ENCODE peak calls at places on chromosomes 4 and X, in nine cellular contexts. N, Z, F, T, C, V, P, I and B are unnamed samples.

GRCh38 chrX:29903365-29903764 is 312.0 kb upstream of the MAGEB2 start:
- DNase-seq in N (no peak), I (no peak), Z (no peak), F (peak), P (no peak), V (no peak), T (no peak), C (no peak), B (peak)

GRCh38 chr4:178955614-178956013 is 1513.4 kb upstream of the AGA start:
- DNase-seq in Z (no peak), P (no peak), I (no peak), N (no peak), F (no peak), V (no peak), C (no peak), T (no peak), B (no peak)

GRCh38 chr4:177246636-177247584 is 62.8 kb upstream of the NEIL3 start:
- DNase-seq in C (no peak), N (no peak), T (no peak), Z (no peak), V (no peak), F (peak), P (no peak), I (no peak), B (peak)

GRCh38 chr4:153438916-153439756 is 27.0 kb upstream of the TMEM131L start:
- DNase-seq in C (peak), Z (no peak), V (no peak), P (no peak), N (no peak), F (no peak), I (no peak), T (no peak), B (no peak)

GRCh38 chr4:10917475-10918103 is 233.0 kb upstream of the CLNK start:
- DNase-seq in I (no peak), F (no peak), V (peak), N (no peak), T (no peak), P (no peak), C (no peak), Z (no peak), B (peak)

GRCh38 chrX:110036162-110037033 is 33.5 kb downstream of the TMEM164 start:
- DNase-seq in T (peak), F (no peak), I (no peak), Z (no peak), N (no peak), V (no peak), P (peak), C (no peak), B (no peak)

GRCh38 chrX:8341814-8342590 is 122.6 kb upstream of the VCX3B start:
- DNase-seq in I (no peak), V (no peak), T (no peak), F (no peak), P (no peak), C (no peak), N (no peak), Z (no peak), B (peak)

GRCh38 chr4:110629214-110629754 is 6.4 kb upstream of the PITX2 start:
- DNase-seq in I (no peak), P (no peak), N (no peak), F (no peak), T (no peak), Z (no peak), V (no peak), C (no peak), B (no peak)

GRCh38 chr4:172962564-172963353 is 205.9 kb upstream of the GALNT7 start:
- DNase-seq in I (no peak), N (peak), T (no peak), F (peak), V (peak), C (no peak), Z (no peak), P (no peak), B (peak)

GRCh38 chr4:9904976-9905587 is 116.2 kb downstream of the SLC2A9 start:
- DNase-seq in F (peak), N (no peak), C (no peak), T (no peak), V (no peak), Z (no peak), P (no peak), I (no peak), B (no peak)

GRCh38 chr4:156193116-156193515 is 239.4 kb upstream of the CTSO start:
- DNase-seq in Z (no peak), P (no peak), I (no peak), C (no peak), V (no peak), N (no peak), T (no peak), F (peak), B (peak)

GRCh38 chr4:122633211-122633610 is 12.3 kb upstream of the IL21 start:
- DNase-seq in P (no peak), I (no peak), F (no peak), V (no peak), C (no peak), N (no peak), T (no peak), Z (no peak), B (no peak)

GRCh38 chr4:59655996-59656395 is 1544.1 kb upstream of the ADGRL3 start:
- DNase-seq in C (no peak), F (no peak), N (no peak), V (no peak), I (no peak), P (no peak), Z (no peak), T (no peak), B (no peak)

GRCh38 chr4:120088507-120088906 is 21.9 kb upstream of the MAD2L1 start:
- DNase-seq in V (no peak), F (no peak), C (no peak), T (no peak), I (no peak), Z (no peak), P (no peak), N (no peak), B (no peak)

GRCh38 chrX:86806786-86807185 is 658.5 kb downstream of the DACH2 start:
- DNase-seq in C (no peak), I (no peak), Z (no peak), N (no peak), F (peak), T (peak), P (peak), V (no peak), B (no peak)

GRCh38 chr4:161791796-161792556 is 371.8 kb downstream of the FSTL5 start:
- DNase-seq in I (no peak), N (no peak), F (no peak), C (no peak), P (no peak), Z (no peak), V (no peak), T (no peak), B (no peak)

GRCh38 chr4:72896515-72896914 is 173.0 kb downstream of the COX18 start:
- DNase-seq in C (no peak), I (no peak), V (no peak), N (no peak), P (no peak), Z (no peak), F (peak), T (peak), B (peak)

GRCh38 chr4:128560754-128561495 is 248.6 kb upstream of the JADE1 start:
- DNase-seq in I (no peak), V (no peak), T (peak), N (no peak), Z (no peak), F (peak), C (no peak), P (peak), B (no peak)

GRCh38 chr4:88244821-88245579 is 39.4 kb downstream of the PPM1K start:
- DNase-seq in C (peak), T (no peak), Z (peak), P (no peak), V (no peak), I (no peak), N (peak), F (no peak), B (no peak)

GRCh38 chrX:40960041-40960440 is 125.2 kb upstream of the USP9X start:
- DNase-seq in Z (no peak), P (no peak), V (no peak), N (no peak), T (no peak), F (peak), C (no peak), I (no peak), B (no peak)

GRCh38 chr4:40401646-40402045 is 66.5 kb downstream of the CHRNA9 start:
- DNase-seq in V (no peak), Z (no peak), N (no peak), I (no peak), F (peak), P (no peak), T (no peak), C (no peak), B (no peak)

GRCh38 chr4:79445371-79445781 is 37.3 kb upstream of the GK2 start:
- DNase-seq in P (no peak), T (no peak), N (no peak), V (no peak), C (no peak), Z (no peak), I (no peak), F (no peak), B (peak)

GRCh38 chr4:110636677-110637407 is 14.0 kb upstream of the PITX2 start:
- DNase-seq in I (peak), T (no peak), P (peak), N (peak), F (peak), V (no peak), Z (no peak), C (no peak), B (no peak)

GRCh38 chr4:147578611-147579010 is 38.6 kb upstream of the TMEM184C start:
- DNase-seq in C (no peak), P (no peak), F (no peak), N (no peak), V (no peak), Z (no peak), I (no peak), T (no peak), B (no peak)

GRCh38 chr4:1405636-1406415 is 416 bp downstream of the NKX1-1 start:
- DNase-seq in T (no peak), V (no peak), Z (no peak), I (no peak), F (no peak), N (no peak), P (no peak), C (no peak), B (no peak)

GRCh38 chr4:173642509-173642908 is 112.5 kb upstream of the HAND2 start:
- DNase-seq in Z (no peak), I (no peak), T (no peak), V (no peak), P (no peak), F (no peak), N (no peak), C (no peak), B (no peak)

GRCh38 chrX:77771601-77772000 is 14.4 kb downstream of the ATRX start:
- DNase-seq in Z (no peak), C (no peak), T (no peak), N (no peak), F (no peak), V (no peak), I (no peak), P (no peak), B (no peak)

GRCh38 chr4:15893967-15894366 is 44.6 kb downstream of the FGFBP1 start:
- DNase-seq in N (no peak), F (peak), P (no peak), Z (no peak), C (no peak), T (no peak), V (no peak), I (peak), B (peak)

GRCh38 chr4:79585834-79586233 is 177.8 kb upstream of the GK2 start:
- DNase-seq in C (no peak), F (no peak), P (no peak), I (no peak), T (no peak), Z (no peak), N (no peak), V (no peak), B (no peak)

GRCh38 chr4:113783289-113783688 is 21.8 kb upstream of the CAMK2D start:
- DNase-seq in C (no peak), T (no peak), V (no peak), Z (no peak), I (no peak), P (no peak), N (no peak), F (no peak), B (no peak)
- H3K4me3 ChIP-seq in C (no peak), T (no peak), V (no peak), Z (no peak), I (no peak), P (no peak), N (no peak), F (no peak), B (no peak)

DNA sequence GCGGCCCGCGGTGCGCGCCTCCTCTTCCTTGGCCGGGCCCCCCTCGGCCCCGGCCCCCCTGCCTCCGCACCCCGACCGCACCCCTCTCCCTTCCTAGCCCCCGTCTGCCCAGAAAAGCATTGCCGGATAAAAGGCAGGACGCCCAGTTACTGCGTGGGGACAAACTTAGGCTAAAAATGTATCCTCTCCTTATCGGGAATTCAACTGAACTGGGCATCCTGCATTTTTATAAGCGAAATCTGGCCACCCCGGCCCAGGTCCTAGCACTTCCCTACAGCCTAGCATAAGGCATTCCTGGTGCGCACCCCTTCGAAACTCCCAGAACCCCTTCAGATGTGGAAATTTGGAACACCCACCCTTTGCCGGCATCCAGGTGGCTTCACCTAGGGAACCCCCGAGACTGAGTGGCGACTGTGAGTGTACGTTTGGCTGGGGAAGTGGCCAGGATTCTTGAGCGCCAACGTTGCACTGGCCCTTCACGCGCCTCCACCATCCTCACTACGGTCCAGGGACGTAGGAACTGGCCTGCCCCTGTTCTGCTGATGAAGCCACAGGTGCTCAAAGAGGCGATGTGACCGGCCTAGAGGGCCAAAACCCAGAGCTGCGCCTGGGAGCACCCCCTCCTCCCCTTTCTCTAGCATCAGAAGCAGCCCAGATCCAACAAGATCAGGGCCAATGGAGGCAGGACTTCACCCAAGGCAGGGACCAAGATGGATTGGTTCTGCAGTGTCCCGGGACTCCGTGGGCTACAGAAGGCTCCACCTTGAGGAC is 5.7 kb upstream of the RNF4 start:
- DNase-seq in T (no peak), V (no peak), I (no peak), N (no peak), P (no peak), Z (no peak), C (no peak), F (no peak), B (no peak)
- H3K4me3 ChIP-seq in T (peak), V (no peak), I (peak), N (peak), P (peak), Z (no peak), C (peak), F (no peak), B (peak)

DNA sequence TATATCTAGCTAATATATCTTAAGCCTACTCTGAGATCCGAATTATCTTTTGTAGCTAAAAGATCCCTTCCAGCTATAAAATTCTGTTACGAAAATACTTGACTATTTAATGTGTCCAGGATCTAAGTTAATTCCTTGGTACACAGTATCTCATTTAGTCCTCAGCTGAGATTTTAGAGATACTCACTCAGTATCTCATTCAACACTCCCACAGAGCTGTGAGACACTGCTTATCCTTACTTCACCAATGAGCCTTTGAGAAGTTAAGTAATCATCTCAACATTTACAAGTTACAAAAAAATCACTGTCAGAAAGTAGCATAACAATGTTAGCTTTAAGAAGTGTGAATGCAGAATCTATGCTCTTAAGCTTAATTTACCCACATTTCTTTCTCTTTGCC is 76.6 kb downstream of the LIMCH1 start:
- DNase-seq in C (no peak), F (no peak), V (no peak), T (no peak), N (no peak), Z (no peak), I (no peak), P (no peak), B (no peak)
- H3K4me3 ChIP-seq in C (no peak), F (no peak), V (no peak), T (no peak), N (no peak), Z (no peak), I (no peak), P (no peak), B (no peak)

GRCh38 chr4:52873861-52874343 is 11.8 kb downstream of the RASL11B start:
- DNase-seq in F (no peak), Z (no peak), T (peak), C (no peak), P (peak), N (peak), I (no peak), V (peak), B (peak)
- H3K4me3 ChIP-seq in F (no peak), Z (no peak), T (no peak), C (no peak), P (no peak), N (no peak), I (no peak), V (no peak), B (no peak)

GRCh38 chr4:137375111-137375850 is 157.0 kb downstream of the PCDH18 start:
- DNase-seq in C (no peak), T (no peak), V (no peak), Z (no peak), P (no peak), I (no peak), F (no peak), N (no peak), B (no peak)
- H3K4me3 ChIP-seq in C (no peak), T (no peak), V (no peak), Z (no peak), P (no peak), I (no peak), F (no peak), N (no peak), B (no peak)

DNA sequence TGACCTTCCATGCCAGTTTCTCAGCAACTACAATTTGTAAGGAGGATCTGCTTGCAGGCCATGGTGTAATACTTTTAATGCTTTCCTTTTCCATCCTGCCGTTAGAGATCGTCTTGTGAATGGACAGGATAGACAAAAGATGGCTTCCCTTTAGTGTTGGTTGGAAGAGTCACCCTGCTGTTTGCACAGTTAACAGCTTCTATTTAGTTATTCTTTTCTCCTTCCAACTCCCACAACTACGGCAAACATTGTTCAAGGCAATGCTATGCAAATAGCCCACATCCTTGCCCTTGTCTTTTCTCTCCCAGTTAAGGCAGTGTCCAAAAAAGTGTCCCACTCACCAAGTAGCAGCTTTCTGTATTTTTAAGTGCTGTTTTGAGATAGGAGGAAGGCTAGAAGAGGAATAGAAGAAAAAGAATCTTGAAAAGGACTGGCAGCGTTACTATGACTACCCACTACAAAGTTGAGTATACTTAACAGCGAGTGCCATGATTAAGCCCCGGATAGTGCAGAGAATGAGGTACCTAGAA is 12.1 kb upstream of the RUFY3 start:
- DNase-seq in N (no peak), I (no peak), P (no peak), F (no peak), V (no peak), Z (no peak), T (peak), C (no peak), B (peak)
- H3K4me3 ChIP-seq in N (no peak), I (no peak), P (no peak), F (no peak), V (no peak), Z (no peak), T (peak), C (no peak), B (no peak)

GRCh38 chr4:55545133-55545532 is 1.6 kb downstream of the CLOCK start:
- DNase-seq in I (peak), Z (no peak), V (no peak), P (no peak), N (no peak), C (no peak), T (peak), F (peak), B (peak)
- H3K4me3 ChIP-seq in I (peak), Z (peak), V (peak), P (peak), N (peak), C (peak), T (peak), F (peak), B (peak)

DNA sequence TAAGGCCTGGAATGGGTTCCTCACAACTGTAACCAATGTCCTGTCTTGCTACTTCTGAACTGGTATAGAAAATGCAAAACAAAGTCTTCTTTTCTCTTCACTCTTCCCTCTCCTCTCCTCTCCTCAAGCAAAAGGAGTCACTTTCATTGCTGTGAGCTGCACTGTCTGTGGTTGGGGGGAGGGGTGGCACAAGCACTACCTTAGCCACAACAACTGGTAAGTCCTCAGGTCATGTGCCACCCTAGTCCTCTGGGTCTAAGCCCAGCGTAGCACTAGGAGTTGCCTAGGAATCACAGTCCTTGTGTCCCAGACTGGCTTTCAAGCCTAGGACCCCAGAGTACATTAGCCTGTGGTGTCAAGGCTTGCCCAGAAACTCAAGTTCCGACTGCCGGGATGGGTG is 859.3 kb upstream of the AMOT start:
- DNase-seq in N (no peak), Z (no peak), I (no peak), C (no peak), P (no peak), T (no peak), V (no peak), F (no peak), B (no peak)
- H3K4me3 ChIP-seq in N (no peak), Z (no peak), I (no peak), C (no peak), P (no peak), T (no peak), V (no peak), F (no peak), B (no peak)